ENCODE peak calls at places on chromosomes 5 and 9, in five cellular contexts. N, M, R, Z and W are unnamed samples.

GRCh38 chr5:10838038-10838437 is 77.0 kb upstream of the DAP start:
- DNase-seq in Z (no peak), N (no peak), R (no peak), M (no peak), W (no peak)

GRCh38 chr5:160165137-160166068 is 46.2 kb upstream of the PWWP2A start:
- DNase-seq in Z (peak), N (peak), R (peak), M (peak), W (no peak)

GRCh38 chr9:129102791-129103594 is 7.6 kb downstream of the CRAT start:
- DNase-seq in N (peak), Z (peak), R (peak), M (no peak), W (peak)

GRCh38 chr5:91436241-91436640 is 53.1 kb upstream of the ARRDC3 start:
- DNase-seq in M (no peak), R (no peak), N (no peak), Z (no peak), W (peak)

GRCh38 chr5:4640793-4641192 is 499.3 kb upstream of the ADAMTS16 start:
- DNase-seq in Z (no peak), R (no peak), N (no peak), M (no peak), W (no peak)

GRCh38 chr5:72280655-72281069 is 39.4 kb downstream of the MRPS27 start:
- DNase-seq in N (peak), R (peak), Z (peak), M (no peak), W (peak)

GRCh38 chr9:18467696-18468095 is 6.3 kb upstream of the ADAMTSL1 start:
- DNase-seq in Z (no peak), R (no peak), N (no peak), M (no peak), W (no peak)

GRCh38 chr5:59222687-59223511 is 640.0 kb downstream of the RAB3C start:
- DNase-seq in M (no peak), R (no peak), N (no peak), Z (no peak), W (peak)

GRCh38 chr5:74578356-74579044 is 62.0 kb downstream of the ENC1 start:
- DNase-seq in Z (no peak), M (no peak), R (no peak), N (no peak), W (no peak)

GRCh38 chr9:23825700-23826099 is 340 bp downstream of the ELAVL2 start:
- DNase-seq in M (no peak), Z (no peak), N (no peak), R (no peak), W (no peak)

GRCh38 chr9:124783830-124784229 is 6.9 kb downstream of the OLFML2A start:
- DNase-seq in M (no peak), Z (no peak), R (no peak), N (no peak), W (no peak)

GRCh38 chr9:137141976-137142936 is 3.3 kb downstream of the GRIN1 start:
- DNase-seq in M (no peak), N (no peak), R (no peak), Z (no peak), W (no peak)

GRCh38 chr5:15966066-15966640 is 213.4 kb downstream of the MARCHF11 start:
- DNase-seq in R (peak), M (no peak), Z (no peak), N (no peak), W (no peak)

GRCh38 chr5:141852448-141852847 is 25.8 kb downstream of the PCDH1 start:
- DNase-seq in R (no peak), M (no peak), Z (no peak), N (no peak), W (no peak)

GRCh38 chr5:67182406-67182805 is 14.2 kb downstream of the CD180 start:
- DNase-seq in M (no peak), Z (peak), R (peak), N (peak), W (peak)

GRCh38 chr5:424259-425110 is 18.5 kb upstream of the EXOC3 start:
- DNase-seq in M (no peak), N (no peak), Z (no peak), R (peak), W (no peak)

GRCh38 chr5:55679556-55679955 is 32.6 kb downstream of the SLC38A9 start:
- DNase-seq in M (no peak), R (no peak), N (no peak), Z (no peak), W (no peak)

GRCh38 chr5:160030631-160031377 is 21.9 kb downstream of the TTC1 start:
- DNase-seq in R (peak), M (no peak), N (no peak), Z (no peak), W (no peak)

GRCh38 chr9:133130721-133131244 is 9.7 kb upstream of the RALGDS start:
- DNase-seq in Z (no peak), M (no peak), R (no peak), N (no peak), W (no peak)

GRCh38 chr5:150286820-150287219 is 2.8 kb downstream of the CAMK2A start:
- DNase-seq in N (no peak), Z (peak), M (no peak), R (no peak), W (peak)

GRCh38 chr5:134708301-134708700 is 30.0 kb upstream of the CAMLG start:
- DNase-seq in N (no peak), Z (no peak), R (no peak), M (no peak), W (no peak)

GRCh38 chr9:85960688-85961093 is 19.7 kb downstream of the NAA35 start:
- DNase-seq in N (no peak), Z (no peak), R (no peak), M (no peak), W (no peak)

GRCh38 chr9:4424891-4425290 is 65.4 kb upstream of the SLC1A1 start:
- DNase-seq in Z (no peak), R (no peak), M (no peak), N (no peak), W (no peak)

GRCh38 chr5:7317751-7318150 is 78.2 kb upstream of the ADCY2 start:
- DNase-seq in R (no peak), M (no peak), N (no peak), Z (no peak), W (no peak)

GRCh38 chr9:69389437-69389995 is 64.5 kb downstream of the ENTREP1 start:
- DNase-seq in R (no peak), Z (no peak), M (no peak), N (no peak), W (peak)

GRCh38 chr5:157328277-157328912 is 62.5 kb downstream of the CYFIP2 start:
- DNase-seq in M (peak), R (peak), Z (peak), N (peak), W (peak)

GRCh38 chr5:157612071-157612476 is 36.5 kb upstream of the ADAM19 start:
- DNase-seq in R (no peak), N (peak), Z (no peak), M (no peak), W (no peak)

GRCh38 chr9:133782157-133783130 is 44.3 kb upstream of the SARDH start:
- DNase-seq in Z (peak), N (peak), R (peak), M (no peak), W (peak)

GRCh38 chr9:126375386-126375785 is 48.8 kb downstream of the MVB12B start:
- DNase-seq in N (no peak), M (no peak), R (no peak), Z (no peak), W (peak)

GRCh38 chr5:154039458-154039829 is 677 bp downstream of the MFAP3 start:
- DNase-seq in R (no peak), M (no peak), Z (no peak), N (no peak), W (no peak)

GRCh38 chr5:112154940-112155686 is 264.0 kb downstream of the EPB41L4A start:
- DNase-seq in M (no peak), Z (no peak), N (no peak), R (peak), W (no peak)

GRCh38 chr9:84101892-84102632 is 121.5 kb downstream of the RMI1 start:
- DNase-seq in M (no peak), Z (no peak), N (no peak), R (no peak), W (no peak)

GRCh38 chr5:108115673-108116072 is 266.2 kb downstream of the FBXL17 start:
- DNase-seq in M (no peak), N (no peak), R (no peak), Z (no peak), W (no peak)